ENCODE peak calls at places on chromosomes 7 and 10, in eight cellular contexts. Z is colonic mucosa, G is right lobe of liver, I is GM23338, F is keratinocyte, N is ovary, L is stomach, S is IMR-90. U is an unnamed sample. For H3K36me3, the result is how much of the 10 kb centered on the place peaks cover.

GRCh38 chr7:136526408-136527105 is 341.9 kb upstream of the CHRM2 start:
- DNase-seq in F (no peak), L (no peak), Z (no peak), S (no peak), N (no peak), G (no peak), I (no peak), U (no peak)

GRCh38 chr7:129702316-129702715 is 90.8 kb downstream of the NRF1 start:
- DNase-seq in N (no peak), L (no peak), Z (no peak), S (peak), F (no peak), G (no peak), I (no peak), U (no peak)

GRCh38 chr10:131790021-131790420 is 110.8 kb upstream of the PPP2R2D start:
- DNase-seq in I (no peak), S (no peak), F (no peak), L (peak), Z (no peak), N (no peak), G (no peak), U (no peak)

GRCh38 chr7:81769891-81770818 is at the start of gene HGF:
- DNase-seq in G (peak), Z (peak), S (peak), F (no peak), N (peak), I (peak), L (peak), U (peak)

GRCh38 chr10:98365698-98366530 is 49.1 kb downstream of the PYROXD2 start:
- DNase-seq in S (no peak), G (no peak), F (no peak), I (no peak), N (no peak), Z (no peak), L (no peak), U (no peak)

GRCh38 chr7:94400643-94401042 is 5.9 kb downstream of the COL1A2 start:
- DNase-seq in G (no peak), Z (no peak), L (no peak), I (no peak), S (no peak), F (no peak), N (no peak), U (no peak)

GRCh38 chr10:22294694-22295093 is 21.5 kb upstream of the COMMD3 start:
- DNase-seq in Z (no peak), N (no peak), L (no peak), G (no peak), I (no peak), F (no peak), S (no peak), U (no peak)

GRCh38 chr7:47336178-47337020 is 245.5 kb downstream of the TNS3 start:
- DNase-seq in N (peak), L (no peak), G (no peak), F (peak), S (peak), Z (no peak), I (no peak), U (peak)

GRCh38 chr10:3477683-3478082 is 305.1 kb upstream of the PITRM1 start:
- DNase-seq in N (no peak), Z (no peak), F (no peak), G (no peak), S (peak), L (no peak), I (no peak), U (no peak)

GRCh38 chr10:13376297-13376696 is 28.2 kb upstream of the SEPHS1 start:
- DNase-seq in Z (no peak), L (no peak), F (no peak), N (no peak), S (no peak), G (no peak), I (no peak), U (no peak)

GRCh38 chr7:42232275-42232674 is 4.7 kb downstream of the GLI3 start:
- DNase-seq in S (peak), Z (no peak), I (peak), G (no peak), L (no peak), N (no peak), F (no peak), U (no peak)

GRCh38 chr10:22617516-22617915 is 96.9 kb downstream of the PIP4K2A start:
- DNase-seq in G (no peak), Z (no peak), F (no peak), I (no peak), L (no peak), S (no peak), N (no peak), U (no peak)

GRCh38 chr10:91043173-91043910 is 122.5 kb upstream of the ANKRD1 start:
- DNase-seq in I (peak), S (peak), G (peak), N (no peak), L (no peak), F (no peak), Z (no peak), U (no peak)

GRCh38 chr10:7417103-7417623 is 6.3 kb upstream of the SFMBT2 start:
- DNase-seq in F (no peak), I (peak), G (no peak), N (no peak), Z (no peak), S (peak), L (no peak), U (no peak)

GRCh38 chr10:48451969-48452878 is 145.7 kb downstream of the MAPK8 start:
- DNase-seq in S (no peak), Z (no peak), I (no peak), L (peak), N (no peak), F (no peak), G (no peak), U (peak)

GRCh38 chr10:22833781-22834180 is 94.1 kb upstream of the ARMC3 start:
- DNase-seq in Z (no peak), L (no peak), N (no peak), F (no peak), G (no peak), S (no peak), I (no peak), U (no peak)

GRCh38 chr7:151607464-151607867 is 87.8 kb upstream of the RHEB start:
- DNase-seq in L (no peak), S (peak), F (no peak), Z (no peak), N (no peak), I (no peak), G (no peak), U (no peak)

GRCh38 chr7:94656658-94656924 is 658 bp upstream of the SGCE start:
- DNase-seq in F (no peak), N (no peak), S (no peak), L (no peak), G (no peak), Z (no peak), I (no peak), U (no peak)

GRCh38 chr7:65307651-65308299 is 65.9 kb upstream of the ZNF92 start:
- DNase-seq in I (peak), Z (peak), F (peak), S (peak), N (peak), L (no peak), G (no peak), U (peak)

GRCh38 chr7:98295467-98296220 is 14.2 kb downstream of the BRI3 start:
- DNase-seq in G (no peak), N (no peak), L (no peak), Z (no peak), I (no peak), S (no peak), F (no peak), U (no peak)

GRCh38 chr10:100890696-100891271 is 22.0 kb upstream of the SLF2 start:
- DNase-seq in S (peak), F (peak), L (no peak), G (no peak), I (no peak), N (peak), Z (no peak), U (no peak)
- H3K27ac ChIP-seq in S (peak), F (peak), L (no peak), G (no peak), I (no peak), N (no peak), Z (no peak), U (no peak)

GRCh38 chr7:43600046-43600445 is 17.1 kb downstream of the STK17A start:
- DNase-seq in L (no peak), Z (no peak), I (no peak), N (no peak), G (no peak), F (no peak), S (no peak), U (no peak)
- H3K36me3 ChIP-seq in L (half or more), Z (under half), I (under half), N (under half), G (under half), F (under half), S (under half), U (under half)

DNA sequence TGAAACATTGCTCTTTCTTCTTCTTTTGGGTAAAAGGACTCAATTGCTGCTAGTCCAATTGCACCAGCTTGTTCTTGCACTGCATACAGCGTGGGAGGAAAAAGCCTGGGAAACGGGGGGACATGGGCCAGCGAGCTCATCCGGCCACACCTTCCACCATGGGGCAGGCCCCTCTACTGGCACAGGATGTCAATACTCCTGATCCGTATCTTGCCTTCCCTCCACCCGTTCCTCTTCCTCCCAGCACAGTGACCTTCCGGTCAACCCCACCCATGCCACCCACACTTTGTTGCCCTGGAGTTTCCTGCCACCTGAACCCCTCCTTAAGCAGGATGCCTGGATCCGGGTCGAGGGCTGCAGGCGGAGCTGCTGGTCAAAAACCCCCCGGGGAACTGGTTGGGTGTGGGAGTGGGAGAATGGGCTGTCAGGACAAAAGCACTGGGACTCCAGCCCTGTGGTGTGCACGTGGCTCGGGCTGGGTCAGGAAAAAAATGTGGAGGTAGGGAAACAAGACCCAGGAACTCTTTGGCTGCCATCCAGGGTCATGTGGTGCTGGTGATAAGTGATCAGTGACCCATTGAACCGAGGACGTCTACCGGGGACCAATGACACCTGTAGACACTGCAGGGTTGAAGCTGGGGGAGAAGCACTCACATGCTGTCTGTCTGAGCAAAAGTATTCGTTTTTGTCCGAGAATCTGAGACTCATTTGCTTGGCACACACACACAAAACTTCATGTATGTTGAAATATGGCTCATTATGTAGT is 8.2 kb downstream of the IL2RA start:
- DNase-seq in Z (peak), S (no peak), L (peak), N (peak), G (peak), I (no peak), F (no peak), U (peak)
- H3K27ac ChIP-seq in Z (peak), S (no peak), L (no peak), N (no peak), G (peak), I (no peak), F (no peak), U (peak)

GRCh38 chr7:134933460-134934068 is 52.7 kb upstream of the AGBL3 start:
- DNase-seq in G (no peak), S (no peak), N (no peak), Z (no peak), F (no peak), I (no peak), L (no peak), U (no peak)
- H3K36me3 ChIP-seq in G (under half), S (under half), N (under half), Z (under half), F (under half), I (under half), L (under half), U (under half)

GRCh38 chr7:36186359-36186758 is 33.3 kb downstream of the EEPD1 start:
- DNase-seq in N (no peak), G (no peak), Z (no peak), L (no peak), F (no peak), I (no peak), S (peak), U (no peak)

GRCh38 chr7:36188923-36189322 is 35.9 kb downstream of the EEPD1 start:
- DNase-seq in Z (no peak), G (no peak), N (no peak), I (no peak), F (no peak), L (no peak), S (no peak), U (no peak)

GRCh38 chr7:36190447-36191291 is 37.6 kb downstream of the EEPD1 start:
- DNase-seq in F (no peak), I (no peak), S (peak), L (no peak), Z (no peak), N (no peak), G (peak), U (peak)

GRCh38 chr7:36186841-36187240 is 33.8 kb downstream of the EEPD1 start:
- DNase-seq in S (peak), G (no peak), L (peak), F (no peak), Z (no peak), N (no peak), I (no peak), U (no peak)

GRCh38 chr7:36188266-36188665 is 35.2 kb downstream of the EEPD1 start:
- DNase-seq in Z (no peak), L (no peak), F (no peak), I (no peak), G (peak), N (no peak), S (no peak), U (no peak)
- H3K27ac ChIP-seq in Z (no peak), L (no peak), F (no peak), I (no peak), G (no peak), N (no peak), S (no peak), U (no peak)

GRCh38 chr7:90792301-90792700 is 196.2 kb downstream of the CDK14 start:
- DNase-seq in S (no peak), G (no peak), I (no peak), N (no peak), L (no peak), Z (no peak), F (no peak), U (no peak)
- H3K36me3 ChIP-seq in S (under half), G (under half), I (under half), N (under half), L (under half), Z (under half), F (under half), U (under half)

GRCh38 chr10:15620304-15620703 is 99.4 kb downstream of the ITGA8 start:
- DNase-seq in F (no peak), S (no peak), N (no peak), I (no peak), G (no peak), L (no peak), Z (no peak), U (no peak)
- H3K27ac ChIP-seq in F (no peak), S (no peak), N (no peak), I (no peak), G (no peak), L (no peak), Z (no peak), U (no peak)

GRCh38 chr7:4760952-4761351 is 14.5 kb upstream of the AP5Z1 start:
- DNase-seq in L (no peak), I (no peak), G (no peak), Z (no peak), N (no peak), S (no peak), F (no peak), U (no peak)

GRCh38 chr7:4758111-4758510 is 17.3 kb upstream of the AP5Z1 start:
- DNase-seq in F (no peak), I (no peak), Z (no peak), N (no peak), S (no peak), G (no peak), L (no peak), U (no peak)

GRCh38 chr7:4762121-4763055 is 13.0 kb upstream of the AP5Z1 start:
- DNase-seq in G (no peak), S (no peak), I (no peak), F (no peak), Z (no peak), N (no peak), L (no peak), U (no peak)

GRCh38 chr7:4758791-4759190 is 16.6 kb upstream of the AP5Z1 start:
- DNase-seq in G (no peak), L (no peak), F (no peak), Z (no peak), S (no peak), I (no peak), N (no peak), U (no peak)

DNA sequence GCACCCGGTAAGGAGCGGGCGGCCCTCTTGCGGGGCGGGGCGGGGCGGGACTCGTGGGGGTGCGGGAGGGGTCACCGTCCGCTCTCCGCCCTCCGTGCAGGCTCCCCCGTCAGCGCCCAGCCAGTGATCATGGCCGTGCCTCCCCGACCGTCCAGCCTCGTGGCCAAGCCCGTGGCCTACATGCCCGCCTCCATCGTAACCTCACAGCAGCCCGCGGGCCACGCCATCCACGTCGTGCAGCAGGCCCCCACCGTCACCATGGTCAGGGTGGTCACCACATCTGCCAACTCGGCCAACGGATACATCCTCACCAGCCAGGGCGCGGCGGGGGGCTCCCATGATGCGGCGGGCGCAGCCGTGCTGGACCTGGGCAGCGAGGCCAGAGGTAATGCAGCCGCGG is 16.2 kb upstream of the AP5Z1 start:
- DNase-seq in G (no peak), N (no peak), Z (no peak), S (no peak), I (no peak), F (no peak), L (no peak), U (no peak)
- H3K36me3 ChIP-seq in G (under half), N (under half), Z (under half), S (half or more), I (under half), F (under half), L (half or more), U (half or more)

U was measured in lung.